ENCODE peak calls at places on chromosome 20, in seven cellular contexts. Z, D, Y, N, O, R and G are unnamed samples.

GRCh38 chr20:19936801-19937583 is 80.2 kb upstream of the NAA20 start:
- DNase-seq in R (no peak), O (no peak), Y (no peak), N (no peak), Z (no peak), D (no peak), G (no peak)

GRCh38 chr20:36645998-36646397 is at the start of gene SLA2:
- DNase-seq in R (no peak), Y (no peak), O (no peak), N (peak; percentile 53), Z (no peak), D (no peak), G (no peak)

GRCh38 chr20:61767776-61768494 is 297.7 kb downstream of the TAF4 start:
- DNase-seq in O (no peak), Z (no peak), N (no peak), R (no peak), D (no peak), Y (no peak), G (no peak)

GRCh38 chr20:61478094-61478493 is 226.0 kb downstream of the CDH4 start:
- DNase-seq in Y (no peak), D (no peak), Z (no peak), N (no peak), R (no peak), O (no peak), G (no peak)

GRCh38 chr20:16475225-16475624 is 98.0 kb downstream of the KIF16B start:
- DNase-seq in Y (peak; percentile 50), N (no peak), Z (no peak), O (no peak), D (peak; percentile 54), R (peak; percentile 67), G (no peak)

GRCh38 chr20:38805958-38806854 is 709 bp downstream of the PPP1R16B start:
- DNase-seq in O (no peak), R (no peak), Y (no peak), D (no peak), N (peak; percentile 21), Z (peak; percentile 51), G (no peak)

GRCh38 chr20:46084805-46085792 is 4.7 kb downstream of the NCOA5 start:
- DNase-seq in O (no peak), D (peak; percentile 58), Y (peak; percentile 21), Z (no peak), R (peak; percentile 86), N (no peak), G (no peak)

GRCh38 chr20:11296221-11296620 is 621.5 kb upstream of the BTBD3 start:
- DNase-seq in O (no peak), R (peak; percentile 6), D (no peak), Y (no peak), N (no peak), Z (no peak), G (no peak)

GRCh38 chr20:25090492-25091429 is 8.8 kb upstream of the VSX1 start:
- DNase-seq in N (peak; percentile 25), Y (no peak), Z (peak; percentile 82), D (no peak), O (no peak), R (peak; percentile 92), G (no peak)

GRCh38 chr20:10922521-10922920 is 248.7 kb upstream of the JAG1 start:
- DNase-seq in N (no peak), Z (no peak), Y (no peak), O (no peak), D (no peak), R (no peak), G (no peak)

GRCh38 chr20:44017905-44018683 is 103.4 kb downstream of the TOX2 start:
- DNase-seq in R (peak; percentile 91), Y (peak; percentile 92), N (no peak), D (peak; percentile 75), Z (no peak), O (peak; percentile 85), G (peak; percentile 55)